ENCODE peak calls at places on chromosomes 13 and 19, in four cellular contexts. One of them, this sample, is unnamed.

GRCh38 chr19:13035820-13036365 is 40.6 kb downstream of the NFIX start:
- DNase-seq in stimulated activated CD8-positive, alpha-beta memory T cell treated with anti-CD3 and anti-CD28 coated beads, Interleukin-12 subunit alpha, Interleukin-12 subunit beta, amount 100 ng/mL, for 4 hours: no peak
- DNase-seq in stromal cell of bone marrow: no peak
- DNase-seq in GM03348: no peak
- DNase-seq in this sample: no peak

GRCh38 chr13:42660367-42660965 is 86.5 kb downstream of the TNFSF11 start:
- DNase-seq in stimulated activated CD8-positive, alpha-beta memory T cell treated with anti-CD3 and anti-CD28 coated beads, Interleukin-12 subunit alpha, Interleukin-12 subunit beta, amount 100 ng/mL, for 4 hours: no peak
- DNase-seq in GM03348: no peak
- DNase-seq in stromal cell of bone marrow: peak; percentile 13
- DNase-seq in this sample: no peak

GRCh38 chr13:87669379-87669978 is 1.7 kb upstream of the SLITRK5 start:
- DNase-seq in stimulated activated CD8-positive, alpha-beta memory T cell treated with anti-CD3 and anti-CD28 coated beads, Interleukin-12 subunit alpha, Interleukin-12 subunit beta, amount 100 ng/mL, for 4 hours: no peak
- DNase-seq in GM03348: no peak
- DNase-seq in stromal cell of bone marrow: no peak
- DNase-seq in this sample: no peak

GRCh38 chr19:43634516-43634876 is 5.2 kb downstream of the CADM4 start:
- DNase-seq in stromal cell of bone marrow: no peak
- DNase-seq in GM03348: no peak
- DNase-seq in stimulated activated CD8-positive, alpha-beta memory T cell treated with anti-CD3 and anti-CD28 coated beads, Interleukin-12 subunit alpha, Interleukin-12 subunit beta, amount 100 ng/mL, for 4 hours: no peak
- DNase-seq in this sample: no peak

GRCh38 chr13:100646030-100646673 is 28.4 kb downstream of the TMTC4 start:
- DNase-seq in stromal cell of bone marrow: peak; percentile 5
- DNase-seq in GM03348: peak; percentile 27
- DNase-seq in stimulated activated CD8-positive, alpha-beta memory T cell treated with anti-CD3 and anti-CD28 coated beads, Interleukin-12 subunit alpha, Interleukin-12 subunit beta, amount 100 ng/mL, for 4 hours: no peak
- DNase-seq in this sample: no peak

GRCh38 chr19:47499863-47500830 is 14.7 kb downstream of the NAPA start:
- DNase-seq in stimulated activated CD8-positive, alpha-beta memory T cell treated with anti-CD3 and anti-CD28 coated beads, Interleukin-12 subunit alpha, Interleukin-12 subunit beta, amount 100 ng/mL, for 4 hours: no peak
- DNase-seq in GM03348: no peak
- DNase-seq in stromal cell of bone marrow: no peak
- DNase-seq in this sample: no peak

GRCh38 chr13:35978607-35979316 is 152.4 kb downstream of the DCLK1 start:
- DNase-seq in GM03348: peak; percentile 64
- DNase-seq in stromal cell of bone marrow: peak; percentile 64
- DNase-seq in stimulated activated CD8-positive, alpha-beta memory T cell treated with anti-CD3 and anti-CD28 coated beads, Interleukin-12 subunit alpha, Interleukin-12 subunit beta, amount 100 ng/mL, for 4 hours: no peak
- DNase-seq in this sample: no peak

GRCh38 chr19:33665776-33666175 is 44.0 kb downstream of the CHST8 start:
- DNase-seq in GM03348: no peak
- DNase-seq in stromal cell of bone marrow: no peak
- DNase-seq in stimulated activated CD8-positive, alpha-beta memory T cell treated with anti-CD3 and anti-CD28 coated beads, Interleukin-12 subunit alpha, Interleukin-12 subunit beta, amount 100 ng/mL, for 4 hours: no peak
- DNase-seq in this sample: no peak

GRCh38 chr13:112056739-112057433 is 10.1 kb upstream of the SOX1 start:
- DNase-seq in stromal cell of bone marrow: no peak
- DNase-seq in GM03348: no peak
- DNase-seq in stimulated activated CD8-positive, alpha-beta memory T cell treated with anti-CD3 and anti-CD28 coated beads, Interleukin-12 subunit alpha, Interleukin-12 subunit beta, amount 100 ng/mL, for 4 hours: no peak
- DNase-seq in this sample: peak; percentile 80

GRCh38 chr13:44422755-44423643 is 49.4 kb downstream of the SERP2 start:
- DNase-seq in GM03348: no peak
- DNase-seq in stimulated activated CD8-positive, alpha-beta memory T cell treated with anti-CD3 and anti-CD28 coated beads, Interleukin-12 subunit alpha, Interleukin-12 subunit beta, amount 100 ng/mL, for 4 hours: no peak
- DNase-seq in stromal cell of bone marrow: no peak
- DNase-seq in this sample: peak; percentile 30

GRCh38 chr19:48511800-48512503 is at the start of gene LMTK3:
- DNase-seq in stimulated activated CD8-positive, alpha-beta memory T cell treated with anti-CD3 and anti-CD28 coated beads, Interleukin-12 subunit alpha, Interleukin-12 subunit beta, amount 100 ng/mL, for 4 hours: peak; percentile 55
- DNase-seq in stromal cell of bone marrow: no peak
- DNase-seq in GM03348: no peak
- DNase-seq in this sample: no peak

GRCh38 chr19:41226053-41226873 is 7.2 kb downstream of the AXL start:
- DNase-seq in GM03348: peak; percentile 96
- DNase-seq in stromal cell of bone marrow: peak; percentile 67
- DNase-seq in stimulated activated CD8-positive, alpha-beta memory T cell treated with anti-CD3 and anti-CD28 coated beads, Interleukin-12 subunit alpha, Interleukin-12 subunit beta, amount 100 ng/mL, for 4 hours: peak; percentile 11
- DNase-seq in this sample: peak; percentile 94

GRCh38 chr19:54674021-54674617 is 11.3 kb downstream of the LILRB4 start:
- DNase-seq in stimulated activated CD8-positive, alpha-beta memory T cell treated with anti-CD3 and anti-CD28 coated beads, Interleukin-12 subunit alpha, Interleukin-12 subunit beta, amount 100 ng/mL, for 4 hours: no peak
- DNase-seq in GM03348: peak; percentile 31
- DNase-seq in stromal cell of bone marrow: no peak
- DNase-seq in this sample: no peak

GRCh38 chr19:30001794-30002193 is 59.8 kb downstream of the URI1 start:
- DNase-seq in GM03348: no peak
- DNase-seq in stromal cell of bone marrow: no peak
- DNase-seq in stimulated activated CD8-positive, alpha-beta memory T cell treated with anti-CD3 and anti-CD28 coated beads, Interleukin-12 subunit alpha, Interleukin-12 subunit beta, amount 100 ng/mL, for 4 hours: no peak
- DNase-seq in this sample: no peak

GRCh38 chr13:40082644-40083043 is 427.2 kb downstream of the COG6 start:
- DNase-seq in stimulated activated CD8-positive, alpha-beta memory T cell treated with anti-CD3 and anti-CD28 coated beads, Interleukin-12 subunit alpha, Interleukin-12 subunit beta, amount 100 ng/mL, for 4 hours: no peak
- DNase-seq in stromal cell of bone marrow: no peak
- DNase-seq in GM03348: no peak
- DNase-seq in this sample: no peak